ENCODE peak calls at places on chromosomes 3 and 15, in eight cellular contexts. R, A, F, I, M, H, N and V are unnamed samples.
A peak's percentile ranks its signal among the peaks of the same experiment; 100 is the strongest.

GRCh38 chr15:45197512-45197911 is 9.7 kb upstream of the SHF start:
- DNase-seq in A (no peak), F (no peak), N (no peak), I (no peak), H (no peak), M (no peak), R (no peak), V (no peak)

GRCh38 chr3:177885063-177885462 is 651.2 kb upstream of the KCNMB2 start:
- DNase-seq in A (no peak), H (no peak), I (no peak), M (no peak), R (no peak), F (no peak), N (no peak), V (no peak)

GRCh38 chr15:40038267-40038653 is 721 bp downstream of the SRP14 start:
- DNase-seq in I (peak; percentile 58), F (no peak), H (no peak), A (no peak), R (peak; percentile 10), M (peak; percentile 29), N (no peak), V (no peak)

GRCh38 chr3:186287723-186288122 is 74.3 kb downstream of the DGKG start:
- DNase-seq in F (no peak), R (no peak), A (peak; percentile 72), M (peak; percentile 94), N (no peak), I (no peak), H (no peak), V (no peak)

GRCh38 chr3:2204054-2204453 is 105.4 kb downstream of the CNTN4 start:
- DNase-seq in R (no peak), H (no peak), I (no peak), M (no peak), A (no peak), F (no peak), N (no peak), V (no peak)

GRCh38 chr3:176663376-176663775 is 533.9 kb downstream of the TBL1XR1 start:
- DNase-seq in F (no peak), N (no peak), R (no peak), H (no peak), A (peak; percentile 9), M (peak; percentile 9), I (peak; percentile 76), V (peak; percentile 30)

GRCh38 chr3:132445812-132446211 is 28.5 kb downstream of the DNAJC13 start:
- DNase-seq in A (peak; percentile 82), F (no peak), M (peak; percentile 46), R (no peak), I (peak; percentile 78), N (no peak), H (no peak), V (peak; percentile 57)

GRCh38 chr15:79769081-79769481 is 127.7 kb downstream of the MTHFS start:
- DNase-seq in I (no peak), M (peak; percentile 41), N (no peak), A (peak; percentile 4), R (peak; percentile 8), H (no peak), F (no peak), V (no peak)

GRCh38 chr15:58473720-58474119 is 41.9 kb downstream of the LIPC start:
- DNase-seq in F (no peak), R (peak; percentile 6), M (peak; percentile 69), I (peak; percentile 87), A (peak; percentile 33), N (no peak), H (peak; percentile 63), V (peak; percentile 29)

GRCh38 chr3:106198828-106199194 is 330.0 kb upstream of the CBLB start:
- DNase-seq in M (peak; percentile 90), H (no peak), R (no peak), A (peak; percentile 68), N (no peak), I (no peak), F (no peak), V (no peak)

GRCh38 chr15:38041576-38041975 is 107.1 kb downstream of the TMCO5A start:
- DNase-seq in I (peak; percentile 52), N (no peak), F (no peak), R (no peak), H (no peak), M (peak; percentile 66), A (peak; percentile 58), V (no peak)